ENCODE peak calls at places on chromosomes 6 and 20, in six cellular contexts. One of them, this sample, is unnamed.

GRCh38 chr6:43283514-43283901 is 14.6 kb upstream of the SLC22A7 start:
- DNase-seq in Calu3: no peak
- DNase-seq in fibroblast of villous mesenchyme: no peak
- DNase-seq in RKO: no peak
- DNase-seq in fibroblast of the conjunctiva: no peak
- DNase-seq in BJ: no peak
- DNase-seq in this sample: no peak

GRCh38 chr6:113396644-113397201 is 460.4 kb upstream of the MARCKS start:
- DNase-seq in Calu3: no peak
- DNase-seq in fibroblast of villous mesenchyme: no peak
- DNase-seq in RKO: no peak
- DNase-seq in fibroblast of the conjunctiva: no peak
- DNase-seq in BJ: no peak
- DNase-seq in this sample: no peak

GRCh38 chr6:151690768-151691562 is 116.5 kb upstream of the ESR1 start:
- DNase-seq in Calu3: no peak
- DNase-seq in fibroblast of villous mesenchyme: peak
- DNase-seq in RKO: no peak
- DNase-seq in fibroblast of the conjunctiva: no peak
- DNase-seq in BJ: no peak
- DNase-seq in this sample: no peak

GRCh38 chr20:52783769-52784168 is 188.4 kb upstream of the TSHZ2 start:
- DNase-seq in Calu3: no peak
- DNase-seq in fibroblast of villous mesenchyme: no peak
- DNase-seq in RKO: peak
- DNase-seq in fibroblast of the conjunctiva: no peak
- DNase-seq in BJ: no peak
- DNase-seq in this sample: peak

GRCh38 chr20:10596726-10597125 is 77.1 kb downstream of the JAG1 start:
- DNase-seq in Calu3: no peak
- DNase-seq in fibroblast of villous mesenchyme: peak
- DNase-seq in RKO: no peak
- DNase-seq in fibroblast of the conjunctiva: peak
- DNase-seq in BJ: no peak
- DNase-seq in this sample: peak

GRCh38 chr20:59154317-59155013 is 9.2 kb upstream of the ZNF831 start:
- DNase-seq in Calu3: no peak
- DNase-seq in fibroblast of villous mesenchyme: no peak
- DNase-seq in RKO: no peak
- DNase-seq in fibroblast of the conjunctiva: no peak
- DNase-seq in BJ: no peak
- DNase-seq in this sample: no peak

GRCh38 chr6:132096245-132096644 is 145.1 kb upstream of the CCN2 start:
- DNase-seq in Calu3: no peak
- DNase-seq in fibroblast of villous mesenchyme: no peak
- DNase-seq in RKO: no peak
- DNase-seq in fibroblast of the conjunctiva: peak
- DNase-seq in BJ: no peak
- DNase-seq in this sample: peak

GRCh38 chr6:17530321-17530835 is 69.7 kb upstream of the FAM8A1 start:
- DNase-seq in Calu3: no peak
- DNase-seq in fibroblast of villous mesenchyme: no peak
- DNase-seq in RKO: no peak
- DNase-seq in fibroblast of the conjunctiva: no peak
- DNase-seq in BJ: no peak
- DNase-seq in this sample: peak

GRCh38 chr6:75449625-75450206 is 43.9 kb downstream of the FILIP1 start:
- DNase-seq in Calu3: no peak
- DNase-seq in fibroblast of villous mesenchyme: peak
- DNase-seq in RKO: no peak
- DNase-seq in fibroblast of the conjunctiva: no peak
- DNase-seq in BJ: peak
- DNase-seq in this sample: no peak